ENCODE peak calls at places on chromosomes 13 and 19, in eight cellular contexts. One of them, this sample, is unnamed.
A peak's percentile ranks its signal among the peaks of the same experiment; 100 is the strongest.

GRCh38 chr19:47005873-47006272 is 13.8 kb upstream of the NPAS1 start:
- DNase-seq in PC-3: peak; percentile 26
- DNase-seq in lung: no peak
- DNase-seq in tibial artery: no peak
- DNase-seq in mesendoderm: peak; percentile 47
- DNase-seq in heart left ventricle: no peak
- DNase-seq in CD8-positive, alpha-beta T cell: no peak
- DNase-seq in aorta: no peak
- DNase-seq in this sample: no peak

GRCh38 chr19:7831452-7831851 is 1.4 kb downstream of the EVI5L start:
- DNase-seq in PC-3: peak; percentile 76
- DNase-seq in lung: no peak
- DNase-seq in tibial artery: no peak
- DNase-seq in mesendoderm: peak; percentile 88
- DNase-seq in heart left ventricle: peak; percentile 37
- DNase-seq in CD8-positive, alpha-beta T cell: no peak
- DNase-seq in aorta: no peak
- DNase-seq in this sample: no peak

GRCh38 chr19:18292460-18292809 is 11.0 kb upstream of the JUND start:
- DNase-seq in PC-3: no peak
- DNase-seq in lung: no peak
- DNase-seq in tibial artery: no peak
- DNase-seq in mesendoderm: peak; percentile 94
- DNase-seq in heart left ventricle: no peak
- DNase-seq in CD8-positive, alpha-beta T cell: no peak
- DNase-seq in aorta: no peak
- DNase-seq in this sample: no peak

GRCh38 chr19:41089955-41090354 is 1.7 kb downstream of the CYP2A13 start:
- DNase-seq in PC-3: no peak
- DNase-seq in lung: no peak
- DNase-seq in tibial artery: no peak
- DNase-seq in mesendoderm: peak; percentile 31
- DNase-seq in heart left ventricle: no peak
- DNase-seq in CD8-positive, alpha-beta T cell: no peak
- DNase-seq in aorta: no peak
- DNase-seq in this sample: no peak

GRCh38 chr19:33862991-33863390 is 66.3 kb downstream of the KCTD15 start:
- DNase-seq in PC-3: no peak
- DNase-seq in lung: no peak
- DNase-seq in tibial artery: no peak
- DNase-seq in mesendoderm: no peak
- DNase-seq in heart left ventricle: no peak
- DNase-seq in CD8-positive, alpha-beta T cell: no peak
- DNase-seq in aorta: no peak
- DNase-seq in this sample: no peak

GRCh38 chr13:23979361-23980159 is 82.3 kb upstream of the C1QTNF9B start:
- DNase-seq in PC-3: peak; percentile 66
- DNase-seq in lung: peak; percentile 77
- DNase-seq in tibial artery: peak; percentile 65
- DNase-seq in mesendoderm: peak; percentile 62
- DNase-seq in heart left ventricle: peak; percentile 89
- DNase-seq in CD8-positive, alpha-beta T cell: peak; percentile 7
- DNase-seq in aorta: peak; percentile 95
- DNase-seq in this sample: peak; percentile 91

GRCh38 chr19:7421941-7422744 is 66.7 kb downstream of the PEX11G start:
- DNase-seq in PC-3: peak; percentile 38
- DNase-seq in lung: no peak
- DNase-seq in tibial artery: no peak
- DNase-seq in mesendoderm: peak; percentile 46
- DNase-seq in heart left ventricle: no peak
- DNase-seq in CD8-positive, alpha-beta T cell: no peak
- DNase-seq in aorta: no peak
- DNase-seq in this sample: no peak

GRCh38 chr13:20431080-20431479 is 94.6 kb downstream of the CRYL1 start:
- DNase-seq in PC-3: no peak
- DNase-seq in lung: no peak
- DNase-seq in tibial artery: no peak
- DNase-seq in mesendoderm: no peak
- DNase-seq in heart left ventricle: no peak
- DNase-seq in CD8-positive, alpha-beta T cell: no peak
- DNase-seq in aorta: no peak
- DNase-seq in this sample: no peak

GRCh38 chr19:46591254-46591653 is 9.9 kb upstream of the CALM3 start:
- DNase-seq in PC-3: no peak
- DNase-seq in lung: no peak
- DNase-seq in tibial artery: no peak
- DNase-seq in mesendoderm: no peak
- DNase-seq in heart left ventricle: no peak
- DNase-seq in CD8-positive, alpha-beta T cell: no peak
- DNase-seq in aorta: no peak
- DNase-seq in this sample: no peak

GRCh38 chr19:4284176-4284958 is 5.3 kb downstream of the SHD start:
- DNase-seq in PC-3: peak; percentile 48
- DNase-seq in lung: no peak
- DNase-seq in tibial artery: no peak
- DNase-seq in mesendoderm: peak; percentile 88
- DNase-seq in heart left ventricle: no peak
- DNase-seq in CD8-positive, alpha-beta T cell: no peak
- DNase-seq in aorta: no peak
- DNase-seq in this sample: peak; percentile 9

DNA sequence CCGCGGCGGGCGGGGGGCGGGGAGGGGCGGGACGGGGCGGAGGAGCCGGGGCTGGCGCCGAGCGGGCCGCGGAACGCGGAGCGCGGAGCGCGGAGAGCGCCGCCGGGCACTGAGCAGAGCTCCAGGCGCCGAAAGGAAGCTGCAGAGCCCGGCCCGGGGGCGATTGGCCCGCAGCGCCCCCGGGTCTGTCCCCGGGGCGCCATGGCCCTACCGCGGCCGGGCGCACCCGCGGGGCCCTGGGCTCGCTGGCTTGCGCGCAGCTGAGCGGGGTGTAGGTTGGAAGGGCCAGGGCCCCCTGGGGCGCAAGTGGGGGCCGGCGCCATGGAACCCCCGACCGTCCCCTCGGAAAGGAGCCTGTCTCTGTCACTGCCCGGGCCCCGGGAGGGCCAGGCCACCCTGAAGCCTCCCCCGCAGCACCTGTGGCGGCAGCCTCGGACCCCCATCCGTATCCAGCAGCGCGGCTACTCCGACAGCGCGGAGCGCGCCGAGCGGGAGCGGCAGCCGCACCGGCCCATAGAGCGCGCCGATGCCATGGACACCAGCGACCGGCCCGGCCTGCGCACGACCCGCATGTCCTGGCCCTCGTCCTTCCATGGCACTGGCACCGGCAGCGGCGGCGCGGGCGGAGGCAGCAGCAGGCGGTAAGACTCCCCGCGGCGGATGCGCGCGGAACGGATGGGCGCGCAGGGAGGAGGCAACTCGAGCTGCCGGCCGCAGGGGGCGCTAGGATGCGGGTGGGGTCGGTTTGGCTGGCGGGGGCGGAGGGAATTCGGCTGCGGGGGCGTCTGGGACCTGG is at the start of gene PDE4A:
- DNase-seq in PC-3: peak; percentile 33
- DNase-seq in lung: no peak
- DNase-seq in tibial artery: no peak
- DNase-seq in mesendoderm: peak; percentile 40
- DNase-seq in heart left ventricle: no peak
- DNase-seq in CD8-positive, alpha-beta T cell: no peak
- DNase-seq in aorta: no peak
- DNase-seq in this sample: no peak
- H3K4me3 ChIP-seq in PC-3: peak within 1 kb of the TSS; percentile 62
- H3K4me3 ChIP-seq in lung: peak within 1 kb of the TSS; percentile 1
- H3K4me3 ChIP-seq in tibial artery: no peak within 1 kb of the TSS
- H3K4me3 ChIP-seq in mesendoderm: peak within 1 kb of the TSS; percentile 21
- H3K4me3 ChIP-seq in heart left ventricle: peak within 1 kb of the TSS; percentile 14
- H3K4me3 ChIP-seq in CD8-positive, alpha-beta T cell: peak within 1 kb of the TSS; percentile 36
- H3K4me3 ChIP-seq in aorta: no peak within 1 kb of the TSS
- H3K4me3 ChIP-seq in this sample: peak within 1 kb of the TSS; percentile 57

GRCh38 chr13:33536639-33537425 is 251.3 kb upstream of the STARD13 start:
- DNase-seq in PC-3: peak; percentile 88
- DNase-seq in lung: no peak
- DNase-seq in tibial artery: no peak
- DNase-seq in mesendoderm: no peak
- DNase-seq in heart left ventricle: no peak
- DNase-seq in CD8-positive, alpha-beta T cell: no peak
- DNase-seq in aorta: no peak
- DNase-seq in this sample: peak; percentile 68
- H3K27ac ChIP-seq in PC-3: peak overlapping the region; percentile 98
- H3K27ac ChIP-seq in lung: no peak overlapping the region
- H3K27ac ChIP-seq in tibial artery: peak overlapping the region; percentile 59
- H3K27ac ChIP-seq in mesendoderm: no peak overlapping the region
- H3K27ac ChIP-seq in heart left ventricle: peak overlapping the region; percentile 4
- H3K27ac ChIP-seq in CD8-positive, alpha-beta T cell: no peak overlapping the region
- H3K27ac ChIP-seq in aorta: peak overlapping the region; percentile 43
- H3K27ac ChIP-seq in this sample: peak overlapping the region; percentile 74

GRCh38 chr19:35041548-35042055 is at the start of gene HPN:
- DNase-seq in PC-3: no peak
- DNase-seq in lung: peak; percentile 66
- DNase-seq in tibial artery: no peak
- DNase-seq in mesendoderm: peak; percentile 81
- DNase-seq in heart left ventricle: no peak
- DNase-seq in CD8-positive, alpha-beta T cell: no peak
- DNase-seq in aorta: no peak
- DNase-seq in this sample: no peak

GRCh38 chr19:35039881-35040456 is 1.6 kb upstream of the HPN start:
- DNase-seq in PC-3: no peak
- DNase-seq in lung: no peak
- DNase-seq in tibial artery: no peak
- DNase-seq in mesendoderm: no peak
- DNase-seq in heart left ventricle: no peak
- DNase-seq in CD8-positive, alpha-beta T cell: no peak
- DNase-seq in aorta: no peak
- DNase-seq in this sample: no peak

GRCh38 chr19:35040826-35041547 is 534 bp upstream of the HPN start:
- DNase-seq in PC-3: no peak
- DNase-seq in lung: peak; percentile 87
- DNase-seq in tibial artery: peak; percentile 93
- DNase-seq in mesendoderm: peak; percentile 81
- DNase-seq in heart left ventricle: peak; percentile 93
- DNase-seq in CD8-positive, alpha-beta T cell: no peak
- DNase-seq in aorta: peak; percentile 92
- DNase-seq in this sample: no peak

GRCh38 chr19:35038623-35039512 is 2.7 kb upstream of the HPN start:
- DNase-seq in PC-3: no peak
- DNase-seq in lung: no peak
- DNase-seq in tibial artery: no peak
- DNase-seq in mesendoderm: no peak
- DNase-seq in heart left ventricle: no peak
- DNase-seq in CD8-positive, alpha-beta T cell: no peak
- DNase-seq in aorta: no peak
- DNase-seq in this sample: no peak

GRCh38 chr19:35040474-35040825 is 1.1 kb upstream of the HPN start:
- DNase-seq in PC-3: no peak
- DNase-seq in lung: no peak
- DNase-seq in tibial artery: no peak
- DNase-seq in mesendoderm: no peak
- DNase-seq in heart left ventricle: no peak
- DNase-seq in CD8-positive, alpha-beta T cell: no peak
- DNase-seq in aorta: no peak
- DNase-seq in this sample: no peak
- H3K4me3 ChIP-seq in PC-3: no peak overlapping the region
- H3K4me3 ChIP-seq in lung: no peak overlapping the region
- H3K4me3 ChIP-seq in tibial artery: no peak overlapping the region
- H3K4me3 ChIP-seq in mesendoderm: no peak overlapping the region
- H3K4me3 ChIP-seq in heart left ventricle: peak overlapping the region; percentile 20
- H3K4me3 ChIP-seq in CD8-positive, alpha-beta T cell: peak overlapping the region; percentile 60
- H3K4me3 ChIP-seq in aorta: no peak overlapping the region
- H3K4me3 ChIP-seq in this sample: no peak overlapping the region

DNA sequence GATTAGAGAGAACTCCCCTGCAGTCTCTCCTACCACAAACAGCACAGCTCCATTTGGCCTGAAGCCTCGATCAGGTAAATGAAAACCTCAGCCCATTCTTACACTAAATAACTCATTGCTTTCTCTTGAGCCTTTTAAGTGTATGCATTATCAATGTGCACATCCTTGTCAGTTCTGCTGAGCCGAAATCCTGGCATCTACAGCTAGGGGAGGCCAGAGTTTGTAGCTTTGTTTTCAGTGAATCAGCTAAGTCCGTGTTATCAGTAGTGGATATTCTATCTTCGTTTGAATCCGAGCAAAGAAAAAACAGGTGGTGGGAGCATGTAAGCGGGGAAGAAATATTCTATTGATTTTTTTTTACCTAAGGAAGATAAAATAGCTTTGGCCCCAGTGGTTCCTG is 84.4 kb downstream of the ESD start:
- DNase-seq in PC-3: no peak
- DNase-seq in lung: no peak
- DNase-seq in tibial artery: no peak
- DNase-seq in mesendoderm: peak; percentile 25
- DNase-seq in heart left ventricle: no peak
- DNase-seq in CD8-positive, alpha-beta T cell: no peak
- DNase-seq in aorta: no peak
- DNase-seq in this sample: no peak
- H3K27ac ChIP-seq in PC-3: no peak overlapping the region
- H3K27ac ChIP-seq in lung: no peak overlapping the region
- H3K27ac ChIP-seq in tibial artery: no peak overlapping the region
- H3K27ac ChIP-seq in mesendoderm: no peak overlapping the region
- H3K27ac ChIP-seq in heart left ventricle: no peak overlapping the region
- H3K27ac ChIP-seq in CD8-positive, alpha-beta T cell: no peak overlapping the region
- H3K27ac ChIP-seq in aorta: no peak overlapping the region
- H3K27ac ChIP-seq in this sample: no peak overlapping the region

GRCh38 chr13:98514268-98514667 is 62.6 kb downstream of the STK24 start:
- DNase-seq in PC-3: no peak
- DNase-seq in lung: no peak
- DNase-seq in tibial artery: no peak
- DNase-seq in mesendoderm: no peak
- DNase-seq in heart left ventricle: no peak
- DNase-seq in CD8-positive, alpha-beta T cell: no peak
- DNase-seq in aorta: no peak
- DNase-seq in this sample: no peak
- H3K4me3 ChIP-seq in PC-3: no peak overlapping the region
- H3K4me3 ChIP-seq in lung: no peak overlapping the region
- H3K4me3 ChIP-seq in tibial artery: no peak overlapping the region
- H3K4me3 ChIP-seq in mesendoderm: no peak overlapping the region
- H3K4me3 ChIP-seq in heart left ventricle: no peak overlapping the region
- H3K4me3 ChIP-seq in CD8-positive, alpha-beta T cell: no peak overlapping the region
- H3K4me3 ChIP-seq in aorta: no peak overlapping the region
- H3K4me3 ChIP-seq in this sample: no peak overlapping the region

GRCh38 chr19:56707821-56708220 is 36.3 kb upstream of the ZNF835 start:
- DNase-seq in PC-3: no peak
- DNase-seq in lung: no peak
- DNase-seq in tibial artery: no peak
- DNase-seq in mesendoderm: no peak
- DNase-seq in heart left ventricle: no peak
- DNase-seq in CD8-positive, alpha-beta T cell: no peak
- DNase-seq in aorta: no peak
- DNase-seq in this sample: no peak
- H3K27ac ChIP-seq in PC-3: no peak overlapping the region
- H3K27ac ChIP-seq in lung: no peak overlapping the region
- H3K27ac ChIP-seq in tibial artery: no peak overlapping the region
- H3K27ac ChIP-seq in mesendoderm: no peak overlapping the region
- H3K27ac ChIP-seq in heart left ventricle: no peak overlapping the region
- H3K27ac ChIP-seq in CD8-positive, alpha-beta T cell: no peak overlapping the region
- H3K27ac ChIP-seq in aorta: no peak overlapping the region
- H3K27ac ChIP-seq in this sample: no peak overlapping the region

This sample was measured in brain microvascular endothelial cell.